ENCODE peak calls at places on chromosomes 12 and 14, in six cellular contexts. Q, S, R, I, O and E are unnamed samples.

GRCh38 chr14:21302013-21302857 is 22.4 kb downstream of the RPGRIP1 start:
- DNase-seq in R (no peak), Q (no peak), O (no peak), I (no peak), S (no peak), E (no peak)

GRCh38 chr14:52553002-52553670 is 500 bp downstream of the GPR137C start:
- DNase-seq in I (no peak), O (peak; percentile 37), S (peak; percentile 29), Q (no peak), R (peak; percentile 75), E (no peak)

GRCh38 chr12:87112946-87113345 is 856.8 kb upstream of the MGAT4C start:
- DNase-seq in O (no peak), R (no peak), Q (no peak), I (no peak), S (no peak), E (no peak)

GRCh38 chr14:23641915-23642588 is 5.9 kb downstream of the DHRS2 start:
- DNase-seq in I (no peak), Q (no peak), S (no peak), O (no peak), R (no peak), E (no peak)

GRCh38 chr12:125247477-125247876 is 182.2 kb downstream of the AACS start:
- DNase-seq in Q (no peak), O (no peak), I (no peak), R (no peak), S (no peak), E (no peak)

GRCh38 chr12:31246470-31246850 is 79.5 kb downstream of the SINHCAF start:
- DNase-seq in R (no peak), Q (no peak), I (no peak), S (no peak), O (no peak), E (no peak)

GRCh38 chr12:120121766-120122293 is 5.3 kb upstream of the RAB35 start:
- DNase-seq in Q (peak; percentile 88), R (no peak), S (no peak), I (no peak), O (no peak), E (no peak)

GRCh38 chr12:131287938-131288797 is 334.5 kb downstream of the ADGRD1 start:
- DNase-seq in Q (no peak), R (peak; percentile 34), S (no peak), O (no peak), I (no peak), E (no peak)

GRCh38 chr12:111756681-111757080 is 10.1 kb upstream of the ALDH2 start:
- DNase-seq in R (no peak), S (no peak), O (no peak), Q (no peak), I (no peak), E (no peak)

GRCh38 chr14:102554835-102555819 is 37.3 kb upstream of the RCOR1 start:
- DNase-seq in O (peak; percentile 47), R (no peak), I (no peak), S (peak; percentile 44), Q (no peak), E (peak; percentile 66)

GRCh38 chr12:90122716-90123115 is 414.1 kb upstream of the ATP2B1 start:
- DNase-seq in S (no peak), O (no peak), Q (no peak), I (no peak), R (no peak), E (no peak)

GRCh38 chr14:100981808-100982207 is 78.3 kb upstream of the RTL1 start:
- DNase-seq in I (no peak), O (no peak), Q (no peak), R (no peak), S (no peak), E (no peak)

GRCh38 chr12:44550377-44550776 is 325.7 kb downstream of the NELL2 start:
- DNase-seq in S (no peak), I (no peak), R (no peak), O (no peak), Q (no peak), E (no peak)

GRCh38 chr12:1814266-1814665 is 6.1 kb upstream of the LRTM2 start:
- DNase-seq in S (no peak), O (no peak), I (no peak), Q (no peak), R (no peak), E (no peak)

GRCh38 chr14:95467657-95468056 is 48.8 kb downstream of the SYNE3 start:
- DNase-seq in Q (no peak), R (no peak), S (no peak), O (no peak), I (no peak), E (no peak)

GRCh38 chr12:29552994-29553748 is 55.7 kb upstream of the OVCH1 start:
- DNase-seq in I (no peak), Q (no peak), O (no peak), R (no peak), S (no peak), E (no peak)

GRCh38 chr12:15931590-15932053 is 20.5 kb downstream of the DERA start:
- DNase-seq in Q (peak; percentile 64), O (no peak), R (no peak), S (no peak), I (no peak), E (no peak)
- TF ChIP-seq CTCF in Q (peak; percentile 28), O (no peak), R (no peak), S (no peak), I (no peak), E (no peak)

DNA sequence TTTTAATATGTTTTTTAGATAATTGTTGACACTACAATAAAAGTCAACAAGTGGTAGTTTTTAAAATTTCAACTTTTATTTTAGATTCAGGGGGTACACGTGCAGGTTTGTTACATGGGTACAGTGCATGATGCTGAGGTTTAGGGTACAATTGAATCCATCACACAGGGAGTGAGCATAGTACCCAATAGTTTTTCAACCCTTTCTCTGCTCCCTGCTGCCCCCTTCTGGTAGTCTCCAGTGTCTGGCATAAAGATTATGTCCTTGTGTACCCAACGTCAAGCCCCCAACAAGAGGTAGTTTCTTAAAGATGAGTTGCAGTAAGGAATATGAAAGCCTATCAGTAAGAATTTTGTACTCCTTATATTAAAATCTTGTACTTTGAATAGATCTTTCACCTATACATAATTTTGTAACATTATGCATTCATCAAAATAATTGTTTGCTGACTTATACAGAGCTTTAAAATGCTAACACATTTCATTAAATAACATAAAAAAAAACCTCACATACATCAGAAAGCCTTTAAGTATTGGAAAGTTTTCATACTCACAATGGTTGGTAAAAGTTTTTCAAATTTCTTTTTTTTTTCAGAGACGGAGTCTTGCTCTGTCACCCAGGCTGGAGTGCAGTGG is 5.4 kb upstream of the RALGAPA1 start:
- DNase-seq in I (peak; percentile 53), R (no peak), S (peak; percentile 82), Q (no peak), O (peak; percentile 73), E (peak; percentile 37)
- TF ChIP-seq CTCF in I (no peak), R (no peak), S (peak; percentile 73), Q (peak; percentile 87), O (peak; percentile 76), E (peak; percentile 56)

GRCh38 chr12:116393859-116394650 is 116.6 kb upstream of the MED13L start:
- DNase-seq in S (no peak), R (no peak), O (no peak), I (no peak), Q (no peak), E (no peak)

GRCh38 chr12:116392061-116392460 is 114.6 kb upstream of the MED13L start:
- DNase-seq in R (no peak), O (no peak), Q (no peak), I (no peak), S (no peak), E (no peak)

GRCh38 chr12:116397148-116397547 is 119.7 kb upstream of the MED13L start:
- DNase-seq in R (no peak), O (no peak), I (no peak), Q (no peak), S (no peak), E (no peak)

GRCh38 chr12:116398193-116398592 is 120.7 kb upstream of the MED13L start:
- DNase-seq in I (no peak), S (no peak), Q (no peak), O (no peak), R (no peak), E (no peak)

DNA sequence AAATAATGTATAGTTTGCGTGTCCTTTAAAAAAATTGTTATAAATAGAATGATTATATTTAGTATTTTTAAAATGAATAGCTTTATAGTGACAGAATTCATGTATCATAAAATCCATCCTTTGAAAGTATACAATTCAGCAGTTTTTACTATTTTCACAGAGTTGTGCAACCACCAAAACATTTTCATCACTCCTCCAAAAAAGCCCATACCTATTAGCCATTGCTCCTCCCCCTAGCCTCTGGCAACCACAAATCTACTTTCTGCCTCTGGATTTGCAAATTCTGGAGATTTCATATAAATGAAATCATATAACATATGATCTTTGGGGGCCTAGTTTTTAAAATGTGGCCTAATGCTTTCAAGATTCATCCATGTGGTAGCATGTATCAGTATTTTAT is 117.9 kb upstream of the MED13L start:
- DNase-seq in O (no peak), S (no peak), Q (no peak), R (no peak), I (no peak), E (no peak)
- TF ChIP-seq CTCF in O (no peak), S (no peak), Q (no peak), R (no peak), I (no peak), E (no peak)

GRCh38 chr14:81344461-81345160 is 55.5 kb downstream of the STON2 start:
- DNase-seq in R (no peak), O (no peak), I (no peak), Q (no peak), S (no peak), E (no peak)

GRCh38 chr14:81343701-81344100 is 56.4 kb downstream of the STON2 start:
- DNase-seq in R (no peak), I (no peak), Q (no peak), O (no peak), S (no peak), E (no peak)

GRCh38 chr14:81348086-81348485 is 52.0 kb downstream of the STON2 start:
- DNase-seq in I (no peak), R (no peak), S (no peak), O (no peak), Q (no peak), E (no peak)

GRCh38 chr14:81343166-81343565 is 57.0 kb downstream of the STON2 start:
- DNase-seq in Q (no peak), R (no peak), S (no peak), O (no peak), I (no peak), E (no peak)

GRCh38 chr14:81345781-81346180 is 54.3 kb downstream of the STON2 start:
- DNase-seq in O (no peak), S (no peak), I (no peak), Q (no peak), R (no peak), E (no peak)
- TF ChIP-seq CTCF in O (no peak), S (no peak), I (no peak), Q (no peak), R (no peak), E (no peak)

GRCh38 chr12:113854385-113855136 is 111.6 kb downstream of the RBM19 start:
- DNase-seq in O (no peak), I (no peak), R (no peak), Q (no peak), S (no peak), E (no peak)
- TF ChIP-seq CTCF in O (no peak), I (no peak), R (no peak), Q (no peak), S (no peak), E (no peak)

GRCh38 chr14:68408680-68409079 is 384.2 kb downstream of the ZFP36L1 start:
- DNase-seq in I (no peak), O (no peak), S (no peak), R (no peak), Q (no peak), E (no peak)
- TF ChIP-seq CTCF in I (no peak), O (peak; percentile 44), S (no peak), R (no peak), Q (peak; percentile 25), E (no peak)